ENCODE peak calls at places on chromosomes 6 and 20, in seven cellular contexts. Q, G, S, U, P, E and J are unnamed samples.

GRCh38 chr6:110298916-110299315 is 59.2 kb downstream of the METTL24 start:
- DNase-seq in Q (no peak), G (no peak), S (no peak), U (no peak), P (no peak), E (no peak), J (no peak)

GRCh38 chr20:38927902-38928578 is 1.8 kb downstream of the FAM83D start:
- DNase-seq in Q (no peak), G (no peak), S (no peak), U (no peak), P (no peak), E (no peak), J (no peak)

GRCh38 chr6:12029979-12030737 is 18.0 kb downstream of the HIVEP1 start:
- DNase-seq in Q (no peak), G (no peak), S (no peak), U (no peak), P (no peak), E (no peak), J (no peak)

GRCh38 chr20:58331961-58332551 is 22.5 kb downstream of the RAB22A start:
- DNase-seq in Q (no peak), G (no peak), S (no peak), U (no peak), P (no peak), E (no peak), J (no peak)

GRCh38 chr20:12036142-12036541 is 118.4 kb downstream of the BTBD3 start:
- DNase-seq in Q (no peak), G (no peak), S (no peak), U (no peak), P (no peak), E (no peak), J (no peak)

GRCh38 chr6:43180985-43181384 is 1.0 kb upstream of the CUL9 start:
- DNase-seq in Q (peak), G (no peak), S (no peak), U (no peak), P (no peak), E (no peak), J (no peak)

GRCh38 chr6:45543298-45544235 is 165.8 kb upstream of the SUPT3H start:
- DNase-seq in Q (peak), G (peak), S (no peak), U (no peak), P (peak), E (peak), J (no peak)

GRCh38 chr6:167550936-167551633 is 226.2 kb downstream of the TTLL2 start:
- DNase-seq in Q (no peak), G (peak), S (peak), U (no peak), P (no peak), E (no peak), J (no peak)

GRCh38 chr6:42971746-42972327 is 7.1 kb downstream of the PEX6 start:
- DNase-seq in Q (no peak), G (no peak), S (no peak), U (no peak), P (no peak), E (no peak), J (no peak)

GRCh38 chr6:35445691-35446090 is 6.4 kb upstream of the FANCE start:
- DNase-seq in Q (peak), G (peak), S (no peak), U (no peak), P (peak), E (peak), J (no peak)

GRCh38 chr6:148441454-148441911 is 98.8 kb downstream of the SASH1 start:
- DNase-seq in Q (peak), G (peak), S (no peak), U (no peak), P (peak), E (peak), J (no peak)

GRCh38 chr6:113847435-113847834 is 9.7 kb upstream of the MARCKS start:
- DNase-seq in Q (peak), G (no peak), S (no peak), U (no peak), P (peak), E (no peak), J (no peak)

GRCh38 chr6:106586815-106587214 is 42.5 kb downstream of the RTN4IP1 start:
- DNase-seq in Q (peak), G (no peak), S (no peak), U (no peak), P (no peak), E (no peak), J (no peak)

GRCh38 chr20:57592263-57593092 is 27.7 kb downstream of the ZBP1 start:
- DNase-seq in Q (no peak), G (no peak), S (no peak), U (no peak), P (no peak), E (no peak), J (peak)

GRCh38 chr6:57435475-57436163 is 118.2 kb downstream of the PRIM2 start:
- DNase-seq in Q (no peak), G (no peak), S (peak), U (no peak), P (no peak), E (no peak), J (no peak)

GRCh38 chr6:55198708-55199107 is 24.4 kb downstream of the HCRTR2 start:
- DNase-seq in Q (no peak), G (no peak), S (no peak), U (no peak), P (no peak), E (no peak), J (no peak)

GRCh38 chr6:47391675-47392074 is 82.0 kb upstream of the TNFRSF21 start:
- DNase-seq in Q (no peak), G (no peak), S (no peak), U (no peak), P (no peak), E (no peak), J (no peak)

DNA sequence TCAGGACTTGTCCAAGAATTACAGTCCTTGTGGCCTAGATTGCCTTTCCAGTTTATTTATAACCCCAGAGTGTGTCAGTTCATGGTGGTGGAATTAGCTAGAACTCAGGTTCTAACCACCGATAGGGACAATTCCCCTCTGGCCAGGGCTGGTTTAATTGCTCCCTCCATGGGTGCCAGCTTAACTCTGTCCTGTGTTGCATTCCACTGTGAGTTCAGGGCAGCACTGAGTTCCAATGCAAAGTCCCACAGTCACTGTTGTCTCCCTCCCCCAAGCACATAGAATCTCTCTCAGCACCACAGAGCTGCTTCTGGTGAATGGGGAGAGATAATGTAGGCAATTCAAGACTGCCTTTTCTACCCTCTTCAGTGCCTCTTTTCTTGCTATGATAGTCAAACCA is 82.5 kb upstream of the TNFRSF21 start:
- DNase-seq in Q (no peak), G (no peak), S (no peak), U (no peak), P (no peak), E (no peak), J (no peak)
- H3K4me3 ChIP-seq in Q (no peak), G (no peak), S (no peak), U (no peak), P (no peak), E (no peak), J (no peak)

DNA sequence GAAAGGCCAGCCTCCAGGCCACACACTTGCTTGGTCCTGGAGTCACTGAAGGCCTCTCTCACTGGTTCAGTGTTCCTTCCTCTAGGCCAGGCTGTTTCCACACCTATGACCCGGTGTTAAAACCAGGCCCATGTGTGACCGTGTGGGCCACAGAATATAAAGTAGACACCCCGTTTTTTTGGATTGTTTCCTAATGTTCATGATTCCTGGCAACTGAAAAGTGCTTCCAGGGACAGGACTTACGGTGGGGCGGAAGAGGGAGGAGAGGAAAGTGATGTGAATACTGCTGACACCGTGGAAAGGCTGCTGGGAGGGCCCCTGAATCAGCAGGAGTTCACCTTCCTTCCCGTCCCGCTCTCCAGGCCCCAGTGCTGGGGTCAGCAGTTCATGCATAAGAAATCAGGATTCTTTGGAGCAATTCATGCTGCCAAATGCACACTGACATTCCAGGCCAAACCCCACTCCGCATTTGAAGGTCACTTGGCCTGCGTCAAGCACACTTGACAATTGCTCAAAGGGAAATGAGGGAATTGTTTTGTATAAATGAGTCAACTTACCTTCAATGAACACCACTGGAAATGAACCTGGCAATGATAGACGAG is 83.9 kb downstream of the IYD start:
- DNase-seq in Q (no peak), G (no peak), S (no peak), U (peak), P (no peak), E (no peak), J (no peak)
- H3K4me3 ChIP-seq in Q (no peak), G (no peak), S (no peak), U (no peak), P (no peak), E (no peak), J (no peak)

DNA sequence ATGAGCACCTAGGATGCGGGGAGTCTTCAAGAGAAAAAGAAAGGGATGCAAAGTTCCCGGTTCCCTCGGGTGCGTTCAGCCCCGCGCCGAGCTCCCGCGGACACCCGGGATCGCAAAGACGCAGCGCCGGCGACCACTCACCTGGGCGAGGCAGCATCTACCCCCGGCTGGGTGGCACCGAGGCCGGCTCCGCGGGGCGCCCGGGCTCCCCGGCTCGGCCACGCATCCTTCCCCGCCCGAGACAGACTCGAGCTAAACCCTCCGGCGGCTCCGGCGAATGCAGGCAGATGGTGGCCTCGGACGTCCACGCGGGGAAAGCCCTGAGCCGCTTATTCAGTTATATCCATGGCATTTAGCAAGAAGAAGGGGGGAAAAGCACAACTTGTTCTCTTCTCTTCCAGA is 363 bp downstream of the LRFN2 start:
- DNase-seq in Q (peak), G (no peak), S (no peak), U (peak), P (no peak), E (no peak), J (no peak)
- H3K4me3 ChIP-seq in Q (peak), G (no peak), S (peak), U (peak), P (no peak), E (no peak), J (no peak)

GRCh38 chr20:49270177-49270576 is 7.7 kb downstream of the ZNFX1 start:
- DNase-seq in Q (peak), G (no peak), S (no peak), U (no peak), P (peak), E (peak), J (no peak)
- H3K4me3 ChIP-seq in Q (peak), G (no peak), S (no peak), U (no peak), P (peak), E (peak), J (no peak)

GRCh38 chr6:24887520-24887919 is 48.2 kb downstream of the RIPOR2 start:
- DNase-seq in Q (no peak), G (no peak), S (no peak), U (peak), P (no peak), E (no peak), J (no peak)

GRCh38 chr6:24882295-24882694 is 53.5 kb downstream of the RIPOR2 start:
- DNase-seq in Q (no peak), G (no peak), S (no peak), U (no peak), P (no peak), E (peak), J (no peak)

GRCh38 chr6:24879351-24879750 is 56.4 kb downstream of the RIPOR2 start:
- DNase-seq in Q (peak), G (no peak), S (no peak), U (no peak), P (peak), E (peak), J (no peak)

GRCh38 chr6:24882835-24883555 is 52.8 kb downstream of the RIPOR2 start:
- DNase-seq in Q (no peak), G (no peak), S (no peak), U (no peak), P (no peak), E (no peak), J (no peak)

GRCh38 chr6:24883618-24884017 is 52.1 kb downstream of the RIPOR2 start:
- DNase-seq in Q (peak), G (peak), S (no peak), U (no peak), P (peak), E (peak), J (no peak)
- H3K4me3 ChIP-seq in Q (no peak), G (no peak), S (no peak), U (no peak), P (no peak), E (no peak), J (no peak)